ENCODE peak calls at places on chromosomes 3 and 15, in nine cellular contexts. C is K562, L is GM12878, J is sigmoid colon, O is A549, Y is stomach, X is esophagus muscularis mucosa, Z is H1, P is suprapubic skin. R is an unnamed sample.

GRCh38 chr3:10804183-10804648 is 11.8 kb upstream of the SLC6A11 start:
- DNase-seq in L (no peak), P (no peak), Y (no peak), C (no peak), J (no peak), Z (no peak), X (no peak), O (no peak), R (no peak)

GRCh38 chr3:16546186-16547004 is 32.9 kb upstream of the RFTN1 start:
- DNase-seq in X (peak), Z (no peak), C (no peak), P (no peak), Y (no peak), O (no peak), L (no peak), J (no peak), R (no peak)

GRCh38 chr3:126245811-126246727 is 65.7 kb upstream of the ALDH1L1 start:
- DNase-seq in P (no peak), X (no peak), O (peak), Z (no peak), C (peak), Y (peak), L (no peak), J (peak), R (peak)

GRCh38 chr3:170726976-170727661 is 141.2 kb upstream of the SLC7A14 start:
- DNase-seq in C (peak), P (no peak), Z (no peak), J (no peak), O (peak), Y (no peak), X (no peak), L (no peak), R (no peak)

GRCh38 chr15:33639968-33640367 is 328.3 kb upstream of the CHRM5 start:
- DNase-seq in P (no peak), X (no peak), Z (no peak), C (no peak), J (no peak), O (no peak), L (no peak), Y (no peak), R (no peak)

GRCh38 chr15:66169625-66170024 is 83.9 kb downstream of the MEGF11 start:
- DNase-seq in J (no peak), P (no peak), L (no peak), Y (no peak), Z (no peak), X (no peak), O (no peak), C (no peak), R (no peak)

GRCh38 chr3:156787926-156788663 is 38.1 kb upstream of the LEKR1 start:
- DNase-seq in P (no peak), X (no peak), L (no peak), O (peak), J (no peak), Z (no peak), Y (no peak), C (peak), R (no peak)

GRCh38 chr15:77784361-77785292 is 151.9 kb upstream of the LINGO1 start:
- DNase-seq in L (no peak), P (no peak), C (peak), Y (no peak), Z (no peak), J (no peak), X (no peak), O (peak), R (no peak)

GRCh38 chr3:42582474-42583070 is 805 bp upstream of the SEC22C start:
- DNase-seq in J (no peak), X (no peak), Z (no peak), L (no peak), P (no peak), C (no peak), O (no peak), Y (no peak), R (no peak)

GRCh38 chr3:115961390-115961789 is 338.1 kb downstream of the GAP43 start:
- DNase-seq in Z (no peak), Y (no peak), C (no peak), P (no peak), J (no peak), O (no peak), X (no peak), L (no peak), R (no peak)

GRCh38 chr3:64588381-64588780 is 99.4 kb downstream of the ADAMTS9 start:
- DNase-seq in P (no peak), Z (no peak), C (no peak), J (no peak), O (no peak), L (no peak), X (no peak), Y (no peak), R (no peak)

GRCh38 chr3:143633816-143634215 is 214.5 kb downstream of the SLC9A9 start:
- DNase-seq in L (no peak), O (no peak), C (no peak), P (no peak), Z (no peak), Y (no peak), X (no peak), J (no peak), R (no peak)

GRCh38 chr3:177483182-177483967 is 286.1 kb upstream of the TBL1XR1 start:
- DNase-seq in Z (no peak), X (no peak), P (no peak), Y (no peak), L (no peak), C (peak), O (no peak), J (no peak), R (no peak)

GRCh38 chr15:55649058-55649423 is 60.9 kb upstream of the PYGO1 start:
- DNase-seq in L (no peak), Y (no peak), C (no peak), J (no peak), X (no peak), Z (no peak), P (no peak), O (no peak), R (no peak)

GRCh38 chr3:54897028-54897711 is 30.7 kb downstream of the LRTM1 start:
- DNase-seq in L (no peak), O (no peak), X (no peak), Z (no peak), Y (no peak), C (no peak), J (no peak), P (no peak), R (no peak)

GRCh38 chr15:32861741-32862140 is 143.9 kb downstream of the GREM1 start:
- DNase-seq in L (no peak), O (no peak), X (no peak), Y (no peak), C (no peak), P (peak), Z (no peak), J (no peak), R (peak)

GRCh38 chr15:84034831-84035753 is 200.5 kb upstream of the GOLGA6L4 start:
- DNase-seq in O (no peak), Y (no peak), C (peak), Z (no peak), P (no peak), J (no peak), L (no peak), X (no peak), R (no peak)

GRCh38 chr15:70419046-70419445 is 321.3 kb upstream of the TLE3 start:
- DNase-seq in Z (no peak), J (no peak), C (no peak), L (no peak), O (no peak), X (no peak), Y (no peak), P (no peak), R (no peak)

GRCh38 chr15:101642361-101642760 is 9.8 kb downstream of the TM2D3 start:
- DNase-seq in Y (no peak), X (no peak), P (no peak), O (no peak), C (no peak), J (no peak), L (no peak), Z (no peak), R (no peak)

GRCh38 chr15:85404922-85405293 is 24.5 kb downstream of the AKAP13 start:
- DNase-seq in O (no peak), J (no peak), Y (no peak), L (no peak), C (no peak), P (no peak), Z (no peak), X (no peak), R (no peak)

GRCh38 chr3:13199006-13199776 is 126.0 kb upstream of the IQSEC1 start:
- DNase-seq in P (no peak), C (no peak), J (peak), X (no peak), Z (no peak), L (no peak), Y (no peak), O (no peak), R (no peak)

GRCh38 chr3:67382551-67382950 is 271.9 kb downstream of the SUCLG2 start:
- DNase-seq in Z (no peak), Y (no peak), P (no peak), J (no peak), C (no peak), L (no peak), O (no peak), X (no peak), R (no peak)

GRCh38 chr3:75978686-75979085 is 193.3 kb upstream of the ZNF717 start:
- DNase-seq in Y (no peak), X (no peak), O (no peak), P (no peak), J (no peak), C (no peak), L (no peak), Z (no peak), R (no peak)

GRCh38 chr3:80643421-80643820 is 875.6 kb upstream of the ROBO1 start:
- DNase-seq in O (no peak), J (no peak), L (no peak), P (no peak), C (no peak), X (no peak), Z (no peak), Y (no peak), R (no peak)

GRCh38 chr15:73330206-73331051 is 38.3 kb downstream of the HCN4 start:
- DNase-seq in O (no peak), C (no peak), J (peak), X (no peak), Y (no peak), L (no peak), Z (no peak), P (no peak), R (no peak)

GRCh38 chr3:98361289-98361688 is 7.6 kb downstream of the OR5K4 start:
- DNase-seq in O (no peak), J (no peak), C (no peak), X (no peak), L (peak), Z (no peak), Y (no peak), P (no peak), R (no peak)

GRCh38 chr3:125011941-125012340 is 43.9 kb downstream of the HEG1 start:
- DNase-seq in X (no peak), Y (no peak), L (no peak), J (no peak), Z (no peak), P (no peak), O (no peak), C (no peak), R (no peak)

GRCh38 chr3:80785475-80785874 is 976.0 kb downstream of the GBE1 start:
- DNase-seq in C (no peak), X (no peak), Y (no peak), P (no peak), Z (no peak), J (no peak), O (no peak), L (no peak), R (no peak)

GRCh38 chr3:31732548-31732947 is 199.8 kb downstream of the STT3B start:
- DNase-seq in X (no peak), C (no peak), P (no peak), J (no peak), O (no peak), Y (no peak), Z (no peak), L (no peak), R (no peak)

GRCh38 chr15:68684476-68684875 is 105.7 kb downstream of the CORO2B start:
- DNase-seq in O (no peak), Y (no peak), J (peak), Z (no peak), P (peak), L (no peak), C (no peak), X (no peak), R (no peak)

GRCh38 chr3:28542351-28542750 is 193.7 kb upstream of the AZI2 start:
- DNase-seq in C (no peak), L (no peak), P (no peak), Z (no peak), J (no peak), O (no peak), Y (no peak), X (no peak), R (no peak)

GRCh38 chr3:62246094-62246493 is 127.3 kb downstream of the FEZF2 start:
- DNase-seq in P (no peak), O (no peak), Y (no peak), L (no peak), Z (no peak), J (no peak), C (no peak), X (no peak), R (no peak)

GRCh38 chr3:16884748-16885587 is at the start of gene PLCL2:
- DNase-seq in P (no peak), J (peak), C (peak), L (no peak), Y (peak), Z (no peak), X (no peak), O (peak), R (peak)

GRCh38 chr15:39243396-39243795 is 337.5 kb upstream of the THBS1 start:
- DNase-seq in P (no peak), O (no peak), X (no peak), Y (no peak), J (no peak), C (no peak), Z (no peak), L (no peak), R (no peak)

GRCh38 chr3:196995646-196996355 is 27.2 kb upstream of the PIGZ start:
- DNase-seq in X (no peak), P (peak), O (no peak), Z (no peak), Y (no peak), L (no peak), J (peak), C (no peak), R (no peak)

GRCh38 chr3:189570916-189571315 is 60.3 kb upstream of the TP63 start:
- DNase-seq in P (no peak), Z (no peak), X (no peak), C (no peak), O (no peak), L (peak), J (no peak), Y (no peak), R (no peak)

GRCh38 chr3:142724682-142725351 is 983 bp downstream of the TRPC1 start:
- DNase-seq in X (no peak), Y (no peak), P (peak), Z (peak), J (peak), O (peak), C (peak), L (no peak), R (peak)

GRCh38 chr3:18153571-18154173 is 271.5 kb downstream of the SATB1 start:
- DNase-seq in C (no peak), X (no peak), L (no peak), J (no peak), O (peak), Y (no peak), Z (no peak), P (no peak), R (no peak)

GRCh38 chr15:56942118-56942517 is 23.7 kb downstream of the TCF12 start:
- DNase-seq in X (no peak), P (no peak), Y (no peak), C (no peak), L (no peak), J (no peak), Z (no peak), O (no peak), R (no peak)
- H3K27ac ChIP-seq in X (no peak), P (no peak), Y (no peak), C (no peak), L (no peak), J (no peak), Z (no peak), O (no peak), R (no peak)

GRCh38 chr3:38471260-38471857 is 17.7 kb downstream of the ACVR2B start:
- DNase-seq in L (no peak), O (no peak), J (no peak), C (no peak), Z (no peak), Y (no peak), P (no peak), X (peak), R (no peak)
- TF ChIP-seq EP300 in L (no peak), O (no peak), J (no peak), C (no peak), Z (no peak), Y (no peak), P (no peak), X (no peak), R (no peak)

DNA sequence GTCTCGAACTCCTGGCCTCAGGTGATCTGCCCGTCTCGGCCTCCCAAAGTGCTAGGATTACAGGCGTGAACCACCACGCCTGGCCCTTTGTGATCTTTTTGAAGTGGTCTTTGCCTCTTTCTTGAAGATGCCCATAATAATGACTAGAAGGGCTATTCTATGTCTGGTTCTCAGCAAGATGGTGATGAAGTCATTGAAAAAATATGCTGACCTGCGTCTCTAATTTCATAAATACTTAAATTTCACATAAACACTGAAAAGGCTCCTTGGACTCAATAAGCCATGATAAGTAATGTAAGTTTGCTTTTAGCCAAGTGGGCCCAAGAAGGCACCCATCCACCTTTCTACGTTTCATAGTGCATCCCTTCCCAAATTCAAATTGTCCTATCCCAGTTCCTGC is 775 bp upstream of the MAPK6 start:
- DNase-seq in L (no peak), J (no peak), P (no peak), O (no peak), C (no peak), Z (no peak), X (no peak), Y (no peak), R (no peak)
- H3K27ac ChIP-seq in L (peak), J (peak), P (peak), O (peak), C (peak), Z (no peak), X (peak), Y (peak), R (peak)

GRCh38 chr3:120892921-120893320 is 15.1 kb upstream of the STXBP5L start:
- DNase-seq in J (no peak), Y (no peak), P (no peak), X (no peak), O (no peak), C (no peak), Z (no peak), L (no peak), R (no peak)

DNA sequence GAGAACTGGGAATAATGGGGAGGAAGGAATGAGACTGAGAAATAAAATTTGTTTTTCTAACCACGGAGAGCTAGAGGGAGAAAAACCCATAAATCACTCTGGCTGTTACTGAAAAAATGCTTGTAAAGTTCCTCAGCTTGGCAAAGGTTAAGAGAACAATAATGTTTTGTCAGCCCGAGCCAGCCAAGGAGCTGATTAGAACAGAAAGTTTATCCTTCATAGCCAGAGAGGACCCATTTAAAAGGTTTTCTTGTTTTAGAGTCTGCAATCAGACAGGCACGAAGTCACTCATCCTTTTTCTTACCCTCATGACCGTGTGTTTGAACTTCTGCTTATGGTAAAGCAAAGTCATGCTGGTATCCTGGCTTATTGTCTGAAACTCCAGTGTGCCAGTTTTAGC is 13.7 kb upstream of the STXBP5L start:
- DNase-seq in C (no peak), O (no peak), Y (no peak), Z (no peak), J (peak), X (no peak), P (no peak), L (no peak), R (peak)
- TF ChIP-seq EP300 in C (no peak), O (no peak), Y (no peak), Z (no peak), J (no peak), X (no peak), P (no peak), L (no peak), R (no peak)

GRCh38 chr3:57015350-57015729 is 45.1 kb upstream of the SPATA12 start:
- DNase-seq in Z (no peak), X (no peak), L (no peak), Y (no peak), C (no peak), P (no peak), O (no peak), J (no peak), R (no peak)
- H3K27ac ChIP-seq in Z (peak), X (no peak), L (no peak), Y (peak), C (peak), P (no peak), O (peak), J (peak), R (no peak)

GRCh38 chr3:56210201-56210774 is 258.0 kb downstream of the ERC2 start:
- DNase-seq in Z (no peak), O (no peak), X (no peak), L (no peak), P (no peak), C (no peak), J (no peak), Y (no peak), R (no peak)

GRCh38 chr3:56202997-56203396 is 265.3 kb downstream of the ERC2 start:
- DNase-seq in J (no peak), Y (no peak), C (no peak), Z (no peak), X (no peak), L (no peak), P (no peak), O (no peak), R (no peak)

GRCh38 chr3:56205406-56205805 is 262.9 kb downstream of the ERC2 start:
- DNase-seq in O (no peak), Y (no peak), C (no peak), J (no peak), L (no peak), P (no peak), X (no peak), Z (no peak), R (no peak)

DNA sequence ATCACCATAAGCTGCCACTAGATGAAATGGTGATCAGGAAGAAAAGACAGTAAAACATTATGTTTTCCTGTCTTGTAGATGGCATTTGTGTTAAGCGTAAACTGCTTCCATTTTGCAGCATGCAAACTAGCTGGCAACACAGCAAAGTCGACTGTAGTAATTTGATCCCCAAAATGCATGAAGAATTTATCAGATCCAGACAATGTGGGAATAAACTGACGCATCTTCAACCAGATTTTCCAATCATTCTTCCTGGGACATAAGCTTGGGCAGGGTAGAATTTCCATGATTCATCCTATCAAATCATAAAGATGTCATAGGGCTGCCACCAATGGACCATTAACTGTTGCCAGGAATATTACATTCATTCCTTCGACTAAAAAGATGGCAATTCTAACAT is 260.4 kb downstream of the ERC2 start:
- DNase-seq in L (no peak), O (no peak), P (no peak), X (no peak), J (no peak), Y (no peak), Z (no peak), C (no peak), R (no peak)
- TF ChIP-seq EP300 in L (no peak), O (no peak), P (no peak), X (no peak), J (no peak), Y (no peak), Z (no peak), C (no peak), R (no peak)

DNA sequence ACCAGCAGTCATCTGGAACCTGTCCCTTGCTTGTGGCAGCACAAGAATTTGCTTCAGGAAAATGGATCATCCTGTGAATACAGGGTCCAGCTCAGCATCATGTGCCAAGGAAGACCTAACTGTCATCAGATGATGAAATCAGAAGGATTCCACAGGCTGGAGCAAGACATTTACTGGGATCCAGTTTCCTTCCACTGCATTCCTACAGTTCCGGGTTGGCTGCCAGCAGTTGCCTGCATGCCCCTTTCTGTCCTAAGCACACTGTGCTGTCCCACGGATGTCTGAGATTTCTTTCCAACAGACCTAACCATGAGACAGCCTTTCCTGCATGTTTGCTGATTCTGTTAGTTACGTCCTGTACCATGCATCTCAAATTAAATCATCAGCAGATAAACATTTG is 140.7 kb downstream of the IMPG2 start:
- DNase-seq in P (no peak), Y (no peak), X (peak), Z (no peak), J (no peak), O (no peak), C (no peak), L (no peak), R (no peak)
- H3K27ac ChIP-seq in P (no peak), Y (no peak), X (no peak), Z (no peak), J (no peak), O (peak), C (no peak), L (no peak), R (no peak)